ENCODE peak calls at places on chromosomes 16 and 17, in six cellular contexts. One of them, this sample, is unnamed.
A peak's percentile ranks its signal among the peaks of the same experiment; 100 is the strongest.

GRCh38 chr17:79818026-79818758 is 21.0 kb downstream of the CBX4 start:
- DNase-seq in neural progenitor cell: no peak
- DNase-seq in PC-3: no peak
- DNase-seq in MM.1S: no peak
- DNase-seq in HCT116: no peak
- DNase-seq in SK-N-SH: no peak
- DNase-seq in this sample: no peak

GRCh38 chr16:88639231-88640038 is 1.1 kb downstream of the IL17C start:
- DNase-seq in MM.1S: no peak
- DNase-seq in HCT116: no peak
- DNase-seq in PC-3: no peak
- DNase-seq in neural progenitor cell: peak; percentile 59
- DNase-seq in SK-N-SH: peak; percentile 75
- DNase-seq in this sample: peak; percentile 46

GRCh38 chr17:69669441-69670178 is 255.1 kb downstream of the MAP2K6 start:
- DNase-seq in MM.1S: no peak
- DNase-seq in PC-3: peak; percentile 9
- DNase-seq in SK-N-SH: no peak
- DNase-seq in neural progenitor cell: no peak
- DNase-seq in HCT116: no peak
- DNase-seq in this sample: no peak

GRCh38 chr16:22924492-22924891 is 110.5 kb downstream of the HS3ST2 start:
- DNase-seq in HCT116: no peak
- DNase-seq in SK-N-SH: no peak
- DNase-seq in neural progenitor cell: no peak
- DNase-seq in PC-3: no peak
- DNase-seq in MM.1S: no peak
- DNase-seq in this sample: no peak

GRCh38 chr17:13508916-13509315 is 92.8 kb downstream of the HS3ST3A1 start:
- DNase-seq in PC-3: no peak
- DNase-seq in HCT116: no peak
- DNase-seq in SK-N-SH: no peak
- DNase-seq in MM.1S: no peak
- DNase-seq in neural progenitor cell: no peak
- DNase-seq in this sample: peak; percentile 21

GRCh38 chr17:28347261-28347891 is 10.0 kb downstream of the POLDIP2 start:
- DNase-seq in SK-N-SH: no peak
- DNase-seq in HCT116: no peak
- DNase-seq in PC-3: peak; percentile 92
- DNase-seq in MM.1S: no peak
- DNase-seq in neural progenitor cell: no peak
- DNase-seq in this sample: peak; percentile 95

GRCh38 chr17:67400193-67400592 is 23.1 kb downstream of the PITPNC1 start:
- DNase-seq in PC-3: no peak
- DNase-seq in neural progenitor cell: no peak
- DNase-seq in SK-N-SH: no peak
- DNase-seq in MM.1S: no peak
- DNase-seq in HCT116: no peak
- DNase-seq in this sample: no peak

GRCh38 chr17:9179602-9180001 is 158.3 kb downstream of the NTN1 start:
- DNase-seq in PC-3: no peak
- DNase-seq in SK-N-SH: no peak
- DNase-seq in MM.1S: no peak
- DNase-seq in neural progenitor cell: no peak
- DNase-seq in HCT116: no peak
- DNase-seq in this sample: no peak

GRCh38 chr16:27972500-27972899 is 91.0 kb downstream of the GSG1L start:
- DNase-seq in neural progenitor cell: peak; percentile 76
- DNase-seq in SK-N-SH: peak; percentile 59
- DNase-seq in MM.1S: peak; percentile 65
- DNase-seq in PC-3: peak; percentile 56
- DNase-seq in HCT116: peak; percentile 73
- DNase-seq in this sample: peak; percentile 33

GRCh38 chr16:83513006-83513755 is 294.6 kb upstream of the HSBP1 start:
- DNase-seq in HCT116: no peak
- DNase-seq in PC-3: peak; percentile 44
- DNase-seq in MM.1S: no peak
- DNase-seq in SK-N-SH: no peak
- DNase-seq in neural progenitor cell: no peak
- DNase-seq in this sample: peak; percentile 92

GRCh38 chr17:47969975-47970724 is 763 bp upstream of the CDK5RAP3 start:
- DNase-seq in neural progenitor cell: no peak
- DNase-seq in SK-N-SH: no peak
- DNase-seq in MM.1S: no peak
- DNase-seq in PC-3: no peak
- DNase-seq in HCT116: no peak
- DNase-seq in this sample: no peak

GRCh38 chr16:24163935-24164334 is 92.2 kb upstream of the CACNG3 start:
- DNase-seq in MM.1S: no peak
- DNase-seq in HCT116: no peak
- DNase-seq in neural progenitor cell: peak; percentile 24
- DNase-seq in SK-N-SH: no peak
- DNase-seq in PC-3: no peak
- DNase-seq in this sample: no peak

GRCh38 chr17:50149099-50149424 is 1.4 kb downstream of the PPP1R9B start:
- DNase-seq in neural progenitor cell: no peak
- DNase-seq in SK-N-SH: no peak
- DNase-seq in MM.1S: no peak
- DNase-seq in HCT116: no peak
- DNase-seq in PC-3: no peak
- DNase-seq in this sample: no peak

GRCh38 chr17:19717031-19717360 is 612 bp upstream of the SLC47A2 start:
- DNase-seq in MM.1S: no peak
- DNase-seq in HCT116: no peak
- DNase-seq in SK-N-SH: no peak
- DNase-seq in PC-3: no peak
- DNase-seq in neural progenitor cell: no peak
- DNase-seq in this sample: no peak

GRCh38 chr16:70781800-70782199 is 19.2 kb downstream of the VAC14 start:
- DNase-seq in SK-N-SH: no peak
- DNase-seq in MM.1S: no peak
- DNase-seq in PC-3: no peak
- DNase-seq in neural progenitor cell: no peak
- DNase-seq in HCT116: no peak
- DNase-seq in this sample: no peak

GRCh38 chr17:63434951-63435571 is 11.0 kb downstream of the CYB561 start:
- DNase-seq in MM.1S: no peak
- DNase-seq in PC-3: peak; percentile 99
- DNase-seq in neural progenitor cell: no peak
- DNase-seq in HCT116: peak; percentile 37
- DNase-seq in SK-N-SH: peak; percentile 69
- DNase-seq in this sample: peak; percentile 27

GRCh38 chr16:90018297-90019200 is 707 bp downstream of the DBNDD1 start:
- DNase-seq in PC-3: peak; percentile 29
- DNase-seq in SK-N-SH: peak; percentile 70
- DNase-seq in MM.1S: no peak
- DNase-seq in HCT116: no peak
- DNase-seq in neural progenitor cell: peak; percentile 58
- DNase-seq in this sample: peak; percentile 24

GRCh38 chr17:77779711-77780539 is 178.6 kb upstream of the TNRC6C start:
- DNase-seq in HCT116: no peak
- DNase-seq in MM.1S: no peak
- DNase-seq in PC-3: no peak
- DNase-seq in neural progenitor cell: no peak
- DNase-seq in SK-N-SH: peak; percentile 93
- DNase-seq in this sample: no peak

GRCh38 chr16:5036228-5037156 is 2.8 kb upstream of the NAGPA start:
- DNase-seq in MM.1S: no peak
- DNase-seq in HCT116: no peak
- DNase-seq in neural progenitor cell: no peak
- DNase-seq in SK-N-SH: no peak
- DNase-seq in PC-3: no peak
- DNase-seq in this sample: no peak

GRCh38 chr16:68802190-68802589 is 41.1 kb upstream of the TANGO6 start:
- DNase-seq in PC-3: peak; percentile 58
- DNase-seq in neural progenitor cell: no peak
- DNase-seq in SK-N-SH: no peak
- DNase-seq in HCT116: no peak
- DNase-seq in MM.1S: no peak
- DNase-seq in this sample: peak; percentile 13

GRCh38 chr16:53717577-53717976 is 13.6 kb downstream of the FTO start:
- DNase-seq in HCT116: no peak
- DNase-seq in MM.1S: no peak
- DNase-seq in neural progenitor cell: no peak
- DNase-seq in PC-3: no peak
- DNase-seq in SK-N-SH: no peak
- DNase-seq in this sample: no peak

GRCh38 chr17:3658784-3659449 is 9.5 kb downstream of the TAX1BP3 start:
- DNase-seq in neural progenitor cell: no peak
- DNase-seq in HCT116: no peak
- DNase-seq in PC-3: no peak
- DNase-seq in MM.1S: peak; percentile 1
- DNase-seq in SK-N-SH: no peak
- DNase-seq in this sample: no peak
- H3K9ac ChIP-seq in neural progenitor cell: no peak overlapping the region
- H3K9ac ChIP-seq in HCT116: peak overlapping the region; percentile 23
- H3K9ac ChIP-seq in PC-3: no peak overlapping the region
- H3K9ac ChIP-seq in MM.1S: no peak overlapping the region
- H3K9ac ChIP-seq in SK-N-SH: no peak overlapping the region
- H3K9ac ChIP-seq in this sample: peak overlapping the region; percentile 36

GRCh38 chr17:41402161-41402560 is 4.8 kb upstream of the KRT31 start:
- DNase-seq in SK-N-SH: no peak
- DNase-seq in PC-3: no peak
- DNase-seq in MM.1S: no peak
- DNase-seq in neural progenitor cell: no peak
- DNase-seq in HCT116: no peak
- DNase-seq in this sample: peak; percentile 28

GRCh38 chr17:41406205-41406604 is 8.8 kb upstream of the KRT31 start:
- DNase-seq in neural progenitor cell: peak; percentile 27
- DNase-seq in HCT116: no peak
- DNase-seq in PC-3: peak; percentile 52
- DNase-seq in SK-N-SH: no peak
- DNase-seq in MM.1S: no peak
- DNase-seq in this sample: no peak

GRCh38 chr17:41404024-41404651 is 6.7 kb upstream of the KRT31 start:
- DNase-seq in PC-3: peak; percentile 92
- DNase-seq in SK-N-SH: no peak
- DNase-seq in MM.1S: no peak
- DNase-seq in HCT116: peak; percentile 99
- DNase-seq in neural progenitor cell: no peak
- DNase-seq in this sample: peak; percentile 97

GRCh38 chr17:41407226-41407625 is 9.8 kb upstream of the KRT31 start:
- DNase-seq in neural progenitor cell: no peak
- DNase-seq in PC-3: no peak
- DNase-seq in SK-N-SH: no peak
- DNase-seq in HCT116: no peak
- DNase-seq in MM.1S: no peak
- DNase-seq in this sample: no peak

DNA sequence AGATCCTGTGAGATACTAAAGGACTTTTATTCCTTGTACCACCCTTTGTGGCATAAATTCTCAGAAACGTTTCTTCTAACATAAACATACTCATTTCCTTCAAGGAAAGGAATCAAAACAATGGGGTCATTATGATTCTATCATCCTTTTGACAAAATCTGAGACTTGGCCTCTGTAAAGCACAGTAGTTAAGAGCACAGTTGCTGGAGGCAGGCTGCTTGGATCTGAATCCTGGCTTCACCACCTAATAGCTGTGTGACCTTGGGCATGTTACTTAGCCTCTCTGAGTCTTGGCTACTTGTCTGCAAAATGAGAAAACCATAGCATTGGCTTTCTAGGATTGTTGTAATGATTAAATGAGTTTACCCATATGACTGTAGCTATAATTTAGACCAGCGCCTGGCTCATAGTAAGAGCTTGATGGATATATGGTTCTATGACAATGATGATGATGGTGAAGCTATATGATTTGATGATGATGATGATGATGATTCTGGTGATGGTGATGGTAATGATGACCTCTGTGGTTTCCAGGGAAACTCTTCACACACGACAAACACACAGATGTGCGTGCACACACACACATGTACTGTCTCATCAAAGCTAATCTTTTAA is 6.1 kb upstream of the KRT31 start:
- DNase-seq in HCT116: peak; percentile 16
- DNase-seq in MM.1S: no peak
- DNase-seq in PC-3: no peak
- DNase-seq in neural progenitor cell: no peak
- DNase-seq in SK-N-SH: no peak
- DNase-seq in this sample: no peak
- TF ChIP-seq EZH2phosphoT487 in HCT116: no peak
- TF ChIP-seq EZH2phosphoT487 in MM.1S: no peak
- TF ChIP-seq EZH2phosphoT487 in PC-3: no peak
- TF ChIP-seq EZH2phosphoT487 in neural progenitor cell: no peak
- TF ChIP-seq EZH2phosphoT487 in SK-N-SH: no peak
- TF ChIP-seq EZH2phosphoT487 in this sample: no peak

GRCh38 chr16:11497851-11498289 is 88.8 kb downstream of the LITAF start:
- DNase-seq in HCT116: peak; percentile 92
- DNase-seq in PC-3: no peak
- DNase-seq in MM.1S: no peak
- DNase-seq in neural progenitor cell: peak; percentile 42
- DNase-seq in SK-N-SH: no peak
- DNase-seq in this sample: peak; percentile 63
- H3K27ac ChIP-seq in HCT116: peak overlapping the region; percentile 87
- H3K27ac ChIP-seq in PC-3: peak overlapping the region; percentile 56
- H3K27ac ChIP-seq in MM.1S: peak overlapping the region; percentile 26
- H3K27ac ChIP-seq in neural progenitor cell: no peak overlapping the region
- H3K27ac ChIP-seq in SK-N-SH: peak overlapping the region; percentile 94
- H3K27ac ChIP-seq in this sample: peak overlapping the region; percentile 80

GRCh38 chr17:76451480-76451879 is 1.5 kb downstream of the UBE2O start:
- DNase-seq in MM.1S: no peak
- DNase-seq in PC-3: no peak
- DNase-seq in HCT116: no peak
- DNase-seq in neural progenitor cell: peak; percentile 30
- DNase-seq in SK-N-SH: no peak
- DNase-seq in this sample: no peak

GRCh38 chr17:76452646-76453430 is at the start of gene UBE2O:
- DNase-seq in PC-3: peak; percentile 93
- DNase-seq in neural progenitor cell: peak; percentile 96
- DNase-seq in SK-N-SH: peak; percentile 100
- DNase-seq in MM.1S: peak; percentile 90
- DNase-seq in HCT116: peak; percentile 86
- DNase-seq in this sample: peak; percentile 96

GRCh38 chr17:76449126-76449525 is 3.8 kb downstream of the UBE2O start:
- DNase-seq in neural progenitor cell: no peak
- DNase-seq in PC-3: no peak
- DNase-seq in MM.1S: no peak
- DNase-seq in HCT116: no peak
- DNase-seq in SK-N-SH: no peak
- DNase-seq in this sample: no peak

GRCh38 chr17:76453431-76453743 is 435 bp upstream of the UBE2O start:
- DNase-seq in HCT116: no peak
- DNase-seq in SK-N-SH: no peak
- DNase-seq in PC-3: no peak
- DNase-seq in neural progenitor cell: no peak
- DNase-seq in MM.1S: no peak
- DNase-seq in this sample: no peak

DNA sequence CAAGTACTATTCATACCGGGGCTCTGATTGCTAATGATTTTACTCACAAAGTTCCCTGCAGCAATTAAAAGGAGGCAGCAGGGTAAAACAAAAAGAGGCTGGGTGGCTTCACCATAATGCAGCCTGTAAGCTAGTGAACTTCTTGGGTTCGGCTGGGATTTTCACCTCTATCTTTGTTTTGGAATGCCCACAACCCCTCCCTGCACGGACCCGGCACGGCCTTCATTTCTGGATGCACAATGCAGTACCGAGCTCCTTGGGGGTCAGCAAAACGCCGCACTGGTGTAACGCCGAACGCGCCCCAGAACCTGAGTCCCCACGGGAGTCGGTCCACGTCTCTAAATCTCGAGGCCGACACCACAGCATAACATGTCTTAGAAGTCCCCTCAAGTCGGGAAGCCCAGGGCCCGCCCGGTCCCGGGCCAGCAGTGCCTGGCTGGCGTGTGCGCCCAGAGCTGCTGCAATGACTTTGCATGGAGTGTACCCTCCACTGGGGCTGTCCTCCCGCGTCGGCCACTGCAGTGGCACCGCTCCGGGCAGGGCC is 778 bp downstream of the UBE2O start:
- DNase-seq in SK-N-SH: no peak
- DNase-seq in neural progenitor cell: peak; percentile 51
- DNase-seq in PC-3: peak; percentile 32
- DNase-seq in HCT116: no peak
- DNase-seq in MM.1S: no peak
- DNase-seq in this sample: no peak
- H3K9ac ChIP-seq in SK-N-SH: peak overlapping the region; percentile 81
- H3K9ac ChIP-seq in neural progenitor cell: peak overlapping the region; percentile 65
- H3K9ac ChIP-seq in PC-3: peak overlapping the region; percentile 90
- H3K9ac ChIP-seq in HCT116: peak overlapping the region; percentile 96
- H3K9ac ChIP-seq in MM.1S: peak overlapping the region; percentile 82
- H3K9ac ChIP-seq in this sample: peak overlapping the region; percentile 89